ENCODE peak calls at places on chromosomes 3 and 15, in five cellular contexts. K is GM12878, H is endothelial cell of umbilical vein, L is suprapubic skin, F is vagina. X is an unnamed sample.

GRCh38 chr3:65729553-65729952 is 309.2 kb downstream of the MAGI1 start:
- DNase-seq in H (peak; percentile 77), K (no peak), L (no peak), F (no peak), X (no peak)

GRCh38 chr15:68417051-68417450 is 14.9 kb downstream of the ITGA11 start:
- DNase-seq in H (no peak), F (no peak), L (peak; percentile 29), K (no peak), X (no peak)

GRCh38 chr3:53261712-53262111 is 5.9 kb upstream of the TKT start:
- DNase-seq in H (no peak), K (no peak), F (no peak), L (no peak), X (no peak)

GRCh38 chr3:168620854-168621253 is 525.1 kb upstream of the GOLIM4 start:
- DNase-seq in H (peak; percentile 13), L (no peak), F (no peak), K (no peak), X (no peak)

GRCh38 chr15:77542491-77543001 is 90.2 kb downstream of the LINGO1 start:
- DNase-seq in L (no peak), F (no peak), H (no peak), K (no peak), X (no peak)

GRCh38 chr3:37730383-37730782 is 131.3 kb upstream of the CTDSPL start:
- DNase-seq in L (no peak), F (no peak), K (no peak), H (no peak), X (no peak)

GRCh38 chr3:148319161-148319915 is 378.4 kb upstream of the AGTR1 start:
- DNase-seq in K (peak; percentile 89), F (no peak), L (no peak), H (no peak), X (no peak)

GRCh38 chr3:143384076-143384475 is 264.5 kb downstream of the CHST2 start:
- DNase-seq in F (no peak), L (no peak), K (no peak), H (no peak), X (no peak)

GRCh38 chr3:127951276-127951675 is 36.2 kb downstream of the KBTBD12 start:
- DNase-seq in H (peak; percentile 5), F (no peak), K (no peak), L (no peak), X (no peak)

GRCh38 chr15:100107606-100108225 is 234.1 kb downstream of the ADAMTS17 start:
- DNase-seq in K (no peak), L (peak; percentile 61), F (no peak), H (no peak), X (no peak)

GRCh38 chr15:58292761-58293175 is 139.0 kb upstream of the LIPC start:
- DNase-seq in K (peak; percentile 13), H (no peak), F (no peak), L (no peak), X (no peak)

GRCh38 chr3:197425485-197426131 is 127.2 kb upstream of the DLG1 start:
- DNase-seq in H (peak; percentile 11), F (no peak), K (no peak), L (no peak), X (no peak)

GRCh38 chr3:76051145-76051544 is 265.8 kb upstream of the ZNF717 start:
- DNase-seq in H (no peak), L (no peak), K (no peak), F (no peak), X (no peak)

GRCh38 chr15:71195242-71195641 is 80.0 kb downstream of the THSD4 start:
- DNase-seq in F (peak; percentile 61), K (no peak), L (no peak), H (no peak), X (no peak)

GRCh38 chr15:88241060-88241459 is 15.5 kb downstream of the NTRK3 start:
- DNase-seq in F (no peak), H (no peak), K (no peak), L (no peak), X (no peak)

GRCh38 chr3:167489571-167489970 is 15.7 kb upstream of the SERPINI2 start:
- DNase-seq in L (no peak), H (no peak), F (no peak), K (no peak), X (no peak)

GRCh38 chr3:190225186-190225692 is 97.0 kb downstream of the CLDN1 start:
- DNase-seq in F (no peak), K (no peak), L (no peak), H (peak; percentile 58), X (no peak)

GRCh38 chr15:39817892-39818291 is 35.3 kb upstream of the FSIP1 start:
- DNase-seq in L (no peak), H (no peak), F (no peak), K (no peak), X (no peak)

GRCh38 chr3:12513694-12514446 is 29.6 kb downstream of the TSEN2 start:
- DNase-seq in L (no peak), K (no peak), F (no peak), H (no peak), X (no peak)

GRCh38 chr15:65089206-65089824 is 12.8 kb downstream of the KBTBD13 start:
- DNase-seq in K (no peak), F (no peak), H (no peak), L (no peak), X (no peak)

GRCh38 chr3:16124636-16125035 is 49.8 kb upstream of the GALNT15 start:
- DNase-seq in L (no peak), H (no peak), F (no peak), K (no peak), X (no peak)

GRCh38 chr3:30299674-30300423 is 306.6 kb upstream of the TGFBR2 start:
- DNase-seq in H (no peak), L (no peak), F (no peak), K (no peak), X (no peak)

GRCh38 chr3:118231578-118231977 is 803.1 kb downstream of the IGSF11 start:
- DNase-seq in K (no peak), L (no peak), H (no peak), F (no peak), X (no peak)

GRCh38 chr3:37997791-37998370 is 7.3 kb downstream of the VILL start:
- DNase-seq in H (no peak), K (no peak), F (no peak), L (no peak), X (no peak)

DNA sequence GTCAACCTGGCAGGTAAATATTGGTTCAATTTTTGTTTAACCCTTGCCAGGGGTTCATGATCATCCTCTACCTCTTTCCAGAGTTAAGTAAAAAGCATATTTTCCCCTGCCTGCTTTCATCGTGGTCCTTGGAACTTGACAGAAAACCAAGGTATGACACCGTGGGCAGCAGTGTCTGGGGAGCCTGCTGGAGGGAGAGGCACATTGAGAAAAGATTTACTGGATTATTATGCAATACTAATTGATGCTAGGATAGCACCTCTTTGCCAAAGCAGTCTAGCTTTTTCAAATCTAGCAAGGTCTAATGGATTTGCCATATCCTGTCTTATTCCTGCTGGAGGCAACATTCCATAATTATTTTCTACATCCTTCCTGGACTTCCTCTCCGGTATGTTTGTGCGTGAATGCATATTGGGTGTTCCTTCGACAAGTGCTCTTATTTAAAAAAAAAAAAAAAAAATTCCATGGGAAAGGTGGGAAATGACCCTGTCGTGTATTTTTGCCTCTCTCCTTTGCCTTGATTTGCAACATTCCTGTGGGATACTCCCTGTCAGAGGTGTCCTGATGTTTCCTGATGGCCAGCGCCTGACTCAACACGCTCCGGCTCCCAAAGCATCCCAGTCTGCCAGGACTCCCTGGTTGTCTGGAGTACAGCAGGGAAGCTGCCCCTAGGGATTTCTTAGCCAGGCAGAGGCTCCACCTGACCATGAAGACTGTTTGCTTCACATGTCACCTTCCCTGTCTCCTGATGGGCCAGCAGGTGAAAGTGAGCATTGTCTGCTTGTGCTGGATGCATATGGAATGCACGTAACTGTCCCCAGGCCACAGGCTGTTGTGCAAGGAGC is 6.3 kb downstream of the BHLHE40 start:
- DNase-seq in F (no peak), L (no peak), H (peak; percentile 90), K (no peak), X (peak; percentile 80)
- TF ChIP-seq POLR2A in F (no peak), L (no peak), H (no peak), K (peak; percentile 69), X (no peak)

DNA sequence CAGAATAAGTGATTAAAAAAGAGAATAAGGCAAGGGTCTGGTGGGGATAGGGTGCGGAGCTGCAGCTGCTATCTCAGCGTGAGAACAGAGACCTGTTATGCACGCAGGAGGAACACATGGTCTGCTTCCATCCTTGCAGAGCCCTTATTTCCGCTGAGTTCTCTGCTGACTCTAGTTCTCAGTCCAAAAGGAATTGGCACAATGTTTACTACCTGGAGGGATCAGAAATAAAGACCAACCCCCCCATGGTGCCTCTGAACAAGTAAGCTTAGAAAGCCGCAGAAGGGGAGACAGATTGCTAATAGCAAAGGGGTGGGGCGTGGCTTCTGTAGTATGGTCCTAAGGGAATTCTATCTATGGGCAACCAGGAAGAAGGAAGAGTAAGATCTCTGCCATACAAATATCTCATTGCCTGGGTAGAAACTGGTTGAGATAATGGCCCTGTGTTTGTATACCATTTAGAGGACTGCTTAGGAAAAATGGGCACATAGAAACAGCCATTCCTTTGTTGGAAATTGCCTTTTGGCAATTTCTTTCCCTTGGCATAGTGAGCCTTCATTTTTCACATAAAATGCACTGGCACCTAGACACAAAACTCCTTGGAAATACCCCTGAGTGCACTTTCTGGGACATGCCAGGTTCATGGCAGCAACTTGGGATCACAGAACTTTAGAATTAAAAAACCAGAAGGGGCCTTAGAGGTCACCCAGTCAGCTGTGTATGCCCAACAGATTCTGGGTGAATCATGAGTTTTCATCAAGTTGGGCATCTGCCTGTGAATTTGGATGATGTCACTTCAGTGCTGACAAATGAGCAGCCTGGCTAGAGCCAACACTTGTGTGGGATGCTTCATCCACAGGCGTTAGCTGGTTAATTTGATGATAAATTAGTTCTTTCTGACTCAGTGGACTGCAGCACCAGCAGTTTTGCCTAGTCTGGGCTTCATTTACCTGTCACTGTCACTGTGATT is 57.4 kb upstream of the STXBP5L start:
- DNase-seq in H (no peak), K (no peak), F (no peak), L (no peak), X (no peak)
- TF ChIP-seq CTCF in H (no peak), K (no peak), F (no peak), L (no peak), X (no peak)

GRCh38 chr3:32857921-32858320 is 40.1 kb downstream of the TRIM71 start:
- DNase-seq in F (no peak), H (no peak), K (no peak), L (no peak), X (no peak)
- H3K36me3 ChIP-seq in F (no peaks in the 10 kb centered on the region), H (no peaks in the 10 kb centered on the region), K (no peaks in the 10 kb centered on the region), L (no peaks in the 10 kb centered on the region), X (no peaks in the 10 kb centered on the region)

GRCh38 chr15:41230650-41231533 is at the start of the genes CHP1 and EXD1:
- DNase-seq in H (peak; percentile 98), F (peak; percentile 98), K (peak; percentile 87), L (peak; percentile 99), X (peak; percentile 96)
- TF ChIP-seq POLR2A in H (peak; percentile 67), F (peak; percentile 61), K (peak; percentile 94), L (peak; percentile 34), X (peak; percentile 36)

GRCh38 chr15:40942337-40942854 is 10.9 kb upstream of the CHAC1 start:
- DNase-seq in K (no peak), L (no peak), F (no peak), H (no peak), X (no peak)

GRCh38 chr15:40941078-40941527 is 12.0 kb downstream of the DLL4 start:
- DNase-seq in F (no peak), K (no peak), H (no peak), L (no peak), X (no peak)

GRCh38 chr15:40942865-40943264 is 10.4 kb upstream of the CHAC1 start:
- DNase-seq in F (no peak), L (no peak), K (no peak), H (no peak), X (no peak)

GRCh38 chr15:40939909-40940801 is 11.0 kb downstream of the DLL4 start:
- DNase-seq in H (peak; percentile 94), K (peak; percentile 52), F (no peak), L (no peak), X (no peak)

GRCh38 chr15:40941528-40942336 is 11.5 kb upstream of the CHAC1 start:
- DNase-seq in K (no peak), F (no peak), H (peak; percentile 88), L (no peak), X (peak; percentile 62)
- TF ChIP-seq CTCF in K (peak; percentile 29), F (peak; percentile 56), H (peak; percentile 76), L (peak; percentile 82), X (peak; percentile 92)